ENCODE peak calls at places on chromosomes 11 and 22, in six cellular contexts. One of them, this sample, is unnamed.
A peak's percentile ranks its signal among the peaks of the same experiment; 100 is the strongest.

GRCh38 chr11:28701760-28702449 is 593.7 kb downstream of the METTL15 start:
- DNase-seq in MM.1S: no peak
- DNase-seq in GM23248: peak; percentile 16
- DNase-seq in neuronal stem cell: no peak
- DNase-seq in IMR-90: no peak
- DNase-seq in hepatocyte: no peak
- DNase-seq in this sample: peak; percentile 95

GRCh38 chr11:45964911-45965389 is 42.5 kb downstream of the LARGE2 start:
- DNase-seq in MM.1S: peak; percentile 71
- DNase-seq in GM23248: peak; percentile 84
- DNase-seq in neuronal stem cell: peak; percentile 66
- DNase-seq in IMR-90: peak; percentile 80
- DNase-seq in hepatocyte: peak; percentile 87
- DNase-seq in this sample: peak; percentile 76

GRCh38 chr11:61580292-61580888 is 486 bp downstream of the SYT7 start:
- DNase-seq in MM.1S: no peak
- DNase-seq in GM23248: peak; percentile 38
- DNase-seq in neuronal stem cell: no peak
- DNase-seq in IMR-90: no peak
- DNase-seq in hepatocyte: peak; percentile 74
- DNase-seq in this sample: peak; percentile 32

GRCh38 chr11:105000167-105000566 is 22.8 kb downstream of the CASP5 start:
- DNase-seq in MM.1S: no peak
- DNase-seq in GM23248: peak; percentile 72
- DNase-seq in neuronal stem cell: no peak
- DNase-seq in IMR-90: no peak
- DNase-seq in hepatocyte: no peak
- DNase-seq in this sample: peak; percentile 48

GRCh38 chr11:46991391-46991790 is 54.8 kb downstream of the CSTPP1 start:
- DNase-seq in MM.1S: no peak
- DNase-seq in GM23248: no peak
- DNase-seq in neuronal stem cell: no peak
- DNase-seq in IMR-90: no peak
- DNase-seq in hepatocyte: no peak
- DNase-seq in this sample: no peak

GRCh38 chr22:49239264-49240015 is 588.2 kb downstream of the BRD1 start:
- DNase-seq in MM.1S: no peak
- DNase-seq in GM23248: no peak
- DNase-seq in neuronal stem cell: no peak
- DNase-seq in IMR-90: no peak
- DNase-seq in hepatocyte: no peak
- DNase-seq in this sample: no peak

GRCh38 chr11:90493379-90493778 is 270.5 kb upstream of the CHORDC1 start:
- DNase-seq in MM.1S: no peak
- DNase-seq in GM23248: no peak
- DNase-seq in neuronal stem cell: no peak
- DNase-seq in IMR-90: no peak
- DNase-seq in hepatocyte: no peak
- DNase-seq in this sample: no peak

GRCh38 chr11:12410006-12410728 is 32.8 kb downstream of the PARVA start:
- DNase-seq in MM.1S: no peak
- DNase-seq in GM23248: peak; percentile 66
- DNase-seq in neuronal stem cell: no peak
- DNase-seq in IMR-90: peak; percentile 51
- DNase-seq in hepatocyte: no peak
- DNase-seq in this sample: peak; percentile 30

GRCh38 chr11:30370164-30370563 is 47.3 kb downstream of the ARL14EP start:
- DNase-seq in MM.1S: no peak
- DNase-seq in GM23248: no peak
- DNase-seq in neuronal stem cell: no peak
- DNase-seq in IMR-90: no peak
- DNase-seq in hepatocyte: no peak
- DNase-seq in this sample: no peak

GRCh38 chr11:127003260-127003981 is 2.9 kb upstream of the KIRREL3 start:
- DNase-seq in MM.1S: peak; percentile 71
- DNase-seq in GM23248: peak; percentile 81
- DNase-seq in neuronal stem cell: peak; percentile 79
- DNase-seq in IMR-90: peak; percentile 58
- DNase-seq in hepatocyte: peak; percentile 67
- DNase-seq in this sample: no peak

GRCh38 chr11:2527621-2528291 is 82.9 kb downstream of the KCNQ1 start:
- DNase-seq in MM.1S: no peak
- DNase-seq in GM23248: no peak
- DNase-seq in neuronal stem cell: no peak
- DNase-seq in IMR-90: no peak
- DNase-seq in hepatocyte: no peak
- DNase-seq in this sample: no peak

GRCh38 chr11:57584341-57584740 is 13.1 kb upstream of the SERPING1 start:
- DNase-seq in MM.1S: no peak
- DNase-seq in GM23248: no peak
- DNase-seq in neuronal stem cell: no peak
- DNase-seq in IMR-90: no peak
- DNase-seq in hepatocyte: no peak
- DNase-seq in this sample: no peak

GRCh38 chr11:10542776-10543175 is 1.8 kb upstream of the RNF141 start:
- DNase-seq in MM.1S: no peak
- DNase-seq in GM23248: no peak
- DNase-seq in neuronal stem cell: no peak
- DNase-seq in IMR-90: no peak
- DNase-seq in hepatocyte: no peak
- DNase-seq in this sample: no peak

GRCh38 chr11:65915821-65916251 is 3.0 kb downstream of the C11orf68 start:
- DNase-seq in MM.1S: no peak
- DNase-seq in GM23248: peak; percentile 99
- DNase-seq in neuronal stem cell: no peak
- DNase-seq in IMR-90: peak; percentile 99
- DNase-seq in hepatocyte: peak; percentile 89
- DNase-seq in this sample: peak; percentile 99

GRCh38 chr11:34330653-34331052 is 27.2 kb downstream of the ABTB2 start:
- DNase-seq in MM.1S: no peak
- DNase-seq in GM23248: no peak
- DNase-seq in neuronal stem cell: no peak
- DNase-seq in IMR-90: no peak
- DNase-seq in hepatocyte: no peak
- DNase-seq in this sample: peak; percentile 49

GRCh38 chr11:118691926-118692830 is 12.7 kb upstream of the TREH start:
- DNase-seq in MM.1S: peak; percentile 99
- DNase-seq in GM23248: peak; percentile 60
- DNase-seq in neuronal stem cell: no peak
- DNase-seq in IMR-90: peak; percentile 67
- DNase-seq in hepatocyte: no peak
- DNase-seq in this sample: peak; percentile 58

GRCh38 chr11:121318848-121319834 is 26.6 kb downstream of the SC5D start:
- DNase-seq in MM.1S: peak; percentile 34
- DNase-seq in GM23248: peak; percentile 74
- DNase-seq in neuronal stem cell: peak; percentile 32
- DNase-seq in IMR-90: peak; percentile 56
- DNase-seq in hepatocyte: peak; percentile 71
- DNase-seq in this sample: peak; percentile 74

GRCh38 chr22:44669725-44670027 is 32.3 kb upstream of the PRR5 start:
- DNase-seq in MM.1S: no peak
- DNase-seq in GM23248: peak; percentile 71
- DNase-seq in neuronal stem cell: no peak
- DNase-seq in IMR-90: peak; percentile 37
- DNase-seq in hepatocyte: no peak
- DNase-seq in this sample: no peak
- H3K4me3 ChIP-seq in MM.1S: no peak overlapping the region
- H3K4me3 ChIP-seq in GM23248: peak overlapping the region; percentile 88
- H3K4me3 ChIP-seq in neuronal stem cell: no peak overlapping the region
- H3K4me3 ChIP-seq in IMR-90: peak overlapping the region; percentile 75
- H3K4me3 ChIP-seq in hepatocyte: no peak overlapping the region
- H3K4me3 ChIP-seq in this sample: no peak overlapping the region

DNA sequence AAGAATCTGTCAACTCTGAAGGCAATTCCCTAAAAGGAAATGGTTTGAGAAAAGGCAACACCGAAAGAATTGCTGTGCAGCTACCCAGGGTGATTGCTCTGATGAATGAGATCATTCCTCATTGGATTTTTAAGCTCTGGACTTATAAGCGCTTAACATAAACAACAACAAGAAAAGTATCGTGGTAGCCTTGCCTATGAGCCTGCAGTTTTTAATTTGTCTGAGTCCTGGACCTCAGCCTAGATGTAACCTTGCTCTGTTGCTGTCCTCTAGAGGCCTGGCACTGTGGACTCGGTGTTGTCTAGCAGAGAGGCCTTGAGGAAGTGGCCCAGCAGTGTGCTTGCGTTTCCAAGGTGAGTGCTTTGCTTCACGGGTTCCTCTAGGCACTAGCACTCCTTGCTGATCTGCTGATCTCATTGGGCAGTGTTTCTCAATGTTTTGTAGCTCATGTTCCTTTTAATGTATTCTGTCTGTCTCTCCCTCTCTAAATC is 20.4 kb downstream of the CCDC81 start:
- DNase-seq in MM.1S: no peak
- DNase-seq in GM23248: peak; percentile 12
- DNase-seq in neuronal stem cell: no peak
- DNase-seq in IMR-90: peak; percentile 34
- DNase-seq in hepatocyte: peak; percentile 22
- DNase-seq in this sample: no peak
- H2AFZ ChIP-seq in MM.1S: no peak overlapping the region
- H2AFZ ChIP-seq in GM23248: peak overlapping the region; percentile 35
- H2AFZ ChIP-seq in neuronal stem cell: peak overlapping the region; percentile 57
- H2AFZ ChIP-seq in IMR-90: peak overlapping the region; percentile 80
- H2AFZ ChIP-seq in hepatocyte: no peak overlapping the region
- H2AFZ ChIP-seq in this sample: no peak overlapping the region

GRCh38 chr11:77147036-77147315 is 18.9 kb downstream of the MYO7A start:
- DNase-seq in MM.1S: no peak
- DNase-seq in GM23248: no peak
- DNase-seq in neuronal stem cell: no peak
- DNase-seq in IMR-90: no peak
- DNase-seq in hepatocyte: no peak
- DNase-seq in this sample: no peak

GRCh38 chr11:77146261-77147035 is 18.4 kb downstream of the MYO7A start:
- DNase-seq in MM.1S: no peak
- DNase-seq in GM23248: no peak
- DNase-seq in neuronal stem cell: no peak
- DNase-seq in IMR-90: no peak
- DNase-seq in hepatocyte: no peak
- DNase-seq in this sample: no peak

GRCh38 chr11:77149716-77150392 is 21.8 kb downstream of the MYO7A start:
- DNase-seq in MM.1S: no peak
- DNase-seq in GM23248: no peak
- DNase-seq in neuronal stem cell: no peak
- DNase-seq in IMR-90: no peak
- DNase-seq in hepatocyte: no peak
- DNase-seq in this sample: no peak

GRCh38 chr11:77148963-77149715 is 21.1 kb downstream of the MYO7A start:
- DNase-seq in MM.1S: no peak
- DNase-seq in GM23248: no peak
- DNase-seq in neuronal stem cell: no peak
- DNase-seq in IMR-90: no peak
- DNase-seq in hepatocyte: no peak
- DNase-seq in this sample: no peak

DNA sequence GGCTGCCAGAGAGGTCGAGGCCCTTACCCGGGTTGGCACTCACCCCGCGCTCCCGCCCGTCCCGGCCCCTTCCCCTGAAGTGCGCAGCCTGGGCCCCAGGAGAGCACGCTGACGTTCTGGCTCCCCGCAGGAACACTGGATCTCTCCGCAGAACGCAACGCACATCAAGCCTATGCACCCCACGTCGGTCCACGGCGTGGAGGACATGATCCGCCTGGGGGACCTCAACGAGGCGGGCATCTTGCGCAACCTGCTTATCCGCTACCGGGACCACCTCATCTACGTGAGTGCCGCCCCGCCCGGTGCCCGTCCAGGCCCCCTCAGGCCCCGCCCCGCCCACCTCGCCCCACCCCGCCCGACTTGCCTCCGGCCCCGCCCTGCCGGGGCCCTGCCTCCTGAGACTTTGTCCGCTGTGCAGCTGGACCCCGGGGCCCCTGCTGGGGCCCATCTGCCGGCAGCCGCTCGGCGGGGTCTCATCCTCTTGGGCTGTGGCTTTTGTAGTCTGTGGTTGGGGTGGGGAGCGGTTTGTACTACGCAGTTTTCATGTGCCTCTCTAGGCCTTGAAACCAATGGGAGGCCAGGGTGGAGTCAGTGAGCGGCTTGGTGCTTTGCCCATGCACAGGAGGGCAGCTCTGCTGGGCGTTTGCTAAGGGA is 19.7 kb downstream of the MYO7A start:
- DNase-seq in MM.1S: no peak
- DNase-seq in GM23248: peak; percentile 53
- DNase-seq in neuronal stem cell: no peak
- DNase-seq in IMR-90: no peak
- DNase-seq in hepatocyte: peak; percentile 67
- DNase-seq in this sample: no peak
- H3K4me3 ChIP-seq in MM.1S: no peak overlapping the region
- H3K4me3 ChIP-seq in GM23248: peak overlapping the region; percentile 62
- H3K4me3 ChIP-seq in neuronal stem cell: peak overlapping the region; percentile 71
- H3K4me3 ChIP-seq in IMR-90: no peak overlapping the region
- H3K4me3 ChIP-seq in hepatocyte: peak overlapping the region; percentile 13
- H3K4me3 ChIP-seq in this sample: no peak overlapping the region

GRCh38 chr22:24730864-24731263 is 43.7 kb downstream of the PIWIL3 start:
- DNase-seq in MM.1S: no peak
- DNase-seq in GM23248: no peak
- DNase-seq in neuronal stem cell: no peak
- DNase-seq in IMR-90: no peak
- DNase-seq in hepatocyte: no peak
- DNase-seq in this sample: no peak

GRCh38 chr22:24726848-24727217 is 47.7 kb downstream of the PIWIL3 start:
- DNase-seq in MM.1S: no peak
- DNase-seq in GM23248: no peak
- DNase-seq in neuronal stem cell: no peak
- DNase-seq in IMR-90: no peak
- DNase-seq in hepatocyte: no peak
- DNase-seq in this sample: no peak

GRCh38 chr22:24727218-24727851 is 47.2 kb downstream of the PIWIL3 start:
- DNase-seq in MM.1S: no peak
- DNase-seq in GM23248: peak; percentile 53
- DNase-seq in neuronal stem cell: no peak
- DNase-seq in IMR-90: peak; percentile 94
- DNase-seq in hepatocyte: peak; percentile 76
- DNase-seq in this sample: peak; percentile 87

GRCh38 chr22:24731786-24732185 is 42.7 kb downstream of the PIWIL3 start:
- DNase-seq in MM.1S: no peak
- DNase-seq in GM23248: no peak
- DNase-seq in neuronal stem cell: no peak
- DNase-seq in IMR-90: no peak
- DNase-seq in hepatocyte: no peak
- DNase-seq in this sample: no peak

DNA sequence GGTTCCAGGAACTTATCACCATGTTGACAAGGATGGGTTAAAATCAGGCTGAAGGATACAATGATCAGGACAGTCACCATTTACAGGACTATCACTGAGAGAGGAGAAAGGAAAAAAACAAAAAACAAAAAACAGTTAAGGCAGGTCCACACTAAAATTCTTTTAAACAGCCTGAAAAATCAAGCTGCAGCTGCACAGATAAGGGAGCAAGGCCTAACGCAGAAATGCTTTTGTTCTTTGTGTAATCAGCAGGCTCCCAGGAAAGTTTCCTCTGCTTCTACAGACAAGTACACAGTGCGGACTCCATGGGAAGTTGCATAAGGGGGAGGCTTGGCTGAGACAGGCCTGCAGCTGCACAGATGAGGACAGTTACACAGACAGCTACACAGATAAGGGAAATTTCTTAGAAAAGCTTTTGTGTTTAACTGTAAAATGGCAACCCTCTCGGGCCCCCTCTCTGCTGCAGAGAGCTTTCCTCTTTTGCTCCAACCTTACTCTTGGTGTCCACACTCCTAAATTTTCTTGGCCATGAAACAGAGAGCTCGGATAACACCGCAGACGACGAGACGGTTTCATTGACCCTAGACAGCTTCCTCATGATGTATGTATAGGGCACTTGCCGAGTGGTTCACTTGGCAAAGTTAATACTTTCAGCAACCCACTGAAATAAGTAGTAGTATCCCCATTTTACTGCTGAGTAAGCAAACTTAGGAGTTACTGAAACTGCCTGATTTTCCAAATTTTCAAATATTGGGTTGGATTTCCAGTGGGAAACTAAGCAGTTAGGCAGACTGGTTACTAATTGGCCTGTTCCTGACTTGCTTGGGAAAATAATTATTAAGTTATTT is 45.5 kb downstream of the PIWIL3 start:
- DNase-seq in MM.1S: no peak
- DNase-seq in GM23248: no peak
- DNase-seq in neuronal stem cell: no peak
- DNase-seq in IMR-90: peak; percentile 74
- DNase-seq in hepatocyte: peak; percentile 67
- DNase-seq in this sample: no peak
- H2AFZ ChIP-seq in MM.1S: no peak overlapping the region
- H2AFZ ChIP-seq in GM23248: no peak overlapping the region
- H2AFZ ChIP-seq in neuronal stem cell: peak overlapping the region; percentile 82
- H2AFZ ChIP-seq in IMR-90: no peak overlapping the region
- H2AFZ ChIP-seq in hepatocyte: peak overlapping the region; percentile 35
- H2AFZ ChIP-seq in this sample: no peak overlapping the region